ENCODE peak calls at places on chromosomes 13 and 19, in eight cellular contexts. H, J, Z, G, O, T, L and K are unnamed samples.

GRCh38 chr19:8610041-8610927 is at the start of gene ADAMTS10:
- DNase-seq in H (no peak), J (no peak), Z (peak; percentile 68), G (no peak), O (peak; percentile 47), T (no peak), L (peak; percentile 43), K (no peak)

GRCh38 chr13:83546476-83546875 is 335.8 kb downstream of the SLITRK1 start:
- DNase-seq in H (no peak), J (no peak), Z (no peak), G (no peak), O (peak; percentile 86), T (no peak), L (peak; percentile 9), K (no peak)

GRCh38 chr19:23318143-23318542 is 67.9 kb upstream of the ZNF724 start:
- DNase-seq in H (peak; percentile 38), J (no peak), Z (no peak), G (no peak), O (no peak), T (no peak), L (no peak), K (no peak)

GRCh38 chr13:84137292-84137691 is 255.0 kb upstream of the SLITRK1 start:
- DNase-seq in H (no peak), J (peak; percentile 55), Z (no peak), G (no peak), O (peak; percentile 10), T (no peak), L (no peak), K (peak; percentile 21)

GRCh38 chr19:43743059-43743458 is 11.7 kb downstream of the SMG9 start:
- DNase-seq in H (no peak), J (no peak), Z (no peak), G (no peak), O (peak; percentile 77), T (no peak), L (peak; percentile 67), K (peak; percentile 47)

GRCh38 chr13:29441301-29441700 is 154.2 kb downstream of the SLC7A1 start:
- DNase-seq in H (no peak), J (no peak), Z (no peak), G (no peak), O (no peak), T (no peak), L (no peak), K (no peak)

GRCh38 chr19:39327990-39328705 is 7.5 kb upstream of the LRFN1 start:
- DNase-seq in H (peak; percentile 79), J (peak; percentile 68), Z (peak; percentile 82), G (no peak), O (peak; percentile 77), T (peak; percentile 70), L (peak; percentile 80), K (peak; percentile 14)

GRCh38 chr13:84873951-84874350 is 925.3 kb downstream of the SLITRK6 start:
- DNase-seq in H (no peak), J (no peak), Z (no peak), G (no peak), O (no peak), T (no peak), L (no peak), K (no peak)

GRCh38 chr13:73677041-73677589 is 457.1 kb downstream of the KLF12 start:
- DNase-seq in H (peak; percentile 71), J (no peak), Z (no peak), G (no peak), O (peak; percentile 16), T (no peak), L (peak; percentile 74), K (no peak)

GRCh38 chr19:37779139-37780035 is at the start of gene ZNF573:
- DNase-seq in H (peak; percentile 71), J (peak; percentile 84), Z (peak; percentile 87), G (peak; percentile 63), O (peak; percentile 90), T (peak; percentile 78), L (peak; percentile 91), K (peak; percentile 54)
- TF ChIP-seq CTCF in H (no peak), J (no peak), Z (no peak), G (peak; percentile 10), O (peak; percentile 41), T (no peak), L (peak; percentile 32), K (peak; percentile 27)

GRCh38 chr19:3575260-3575741 is 2.6 kb downstream of the HMG20B start:
- DNase-seq in H (no peak), J (peak; percentile 73), Z (no peak), G (no peak), O (no peak), T (no peak), L (peak; percentile 43), K (no peak)

GRCh38 chr19:3572855-3573161 is at the start of gene HMG20B:
- DNase-seq in H (no peak), J (no peak), Z (no peak), G (no peak), O (no peak), T (no peak), L (no peak), K (no peak)

GRCh38 chr19:3573162-3573857 is 566 bp downstream of the HMG20B start:
- DNase-seq in H (no peak), J (peak; percentile 42), Z (no peak), G (no peak), O (no peak), T (no peak), L (no peak), K (no peak)

GRCh38 chr19:3572132-3572854 is 451 bp upstream of the HMG20B start:
- DNase-seq in H (peak; percentile 97), J (peak; percentile 100), Z (peak; percentile 100), G (peak; percentile 100), O (peak; percentile 99), T (peak; percentile 100), L (peak; percentile 100), K (peak; percentile 98)

DNA sequence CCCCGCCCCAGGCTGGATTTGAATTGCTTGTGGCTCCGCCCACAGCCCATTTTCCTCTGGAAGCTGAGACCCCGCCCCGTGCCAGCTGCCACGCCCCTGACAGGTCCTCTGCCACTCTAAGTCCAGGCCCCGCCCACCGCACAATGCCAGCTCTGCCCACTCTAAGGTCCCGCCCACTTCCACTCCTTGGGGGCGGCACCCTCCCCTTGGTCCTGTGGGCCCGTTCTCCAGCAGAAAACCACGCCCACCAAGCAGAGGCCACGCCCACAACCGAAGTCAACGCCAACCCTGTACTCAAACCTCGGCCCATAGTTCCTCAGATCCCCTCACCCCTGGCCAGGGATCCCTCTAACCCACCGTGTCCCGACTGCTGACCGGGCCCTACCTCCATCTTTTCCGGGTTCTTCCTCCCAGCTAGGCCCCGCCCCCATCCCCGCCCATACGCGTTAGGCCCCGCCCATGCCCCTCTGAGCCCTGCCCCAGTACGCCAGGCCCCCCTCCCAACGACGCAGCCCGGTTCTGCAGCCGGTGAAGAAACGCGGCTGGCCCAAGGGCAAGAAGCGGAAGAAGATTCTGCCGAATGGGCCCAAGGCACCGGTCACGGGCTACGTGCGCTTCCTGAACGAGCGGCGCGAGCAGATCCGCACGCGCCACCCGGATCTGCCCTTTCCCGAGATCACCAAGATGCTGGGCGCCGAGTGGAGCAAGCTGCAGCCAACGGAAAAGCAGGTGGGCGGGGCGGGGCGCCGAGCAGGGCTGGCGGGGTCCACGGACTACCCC is 1.3 kb downstream of the HMG20B start:
- DNase-seq in H (peak; percentile 97), J (peak; percentile 98), Z (peak; percentile 76), G (peak; percentile 97), O (peak; percentile 89), T (peak; percentile 93), L (peak; percentile 97), K (peak; percentile 73)
- H3K4me3 ChIP-seq in H (peak overlapping the region; percentile 95), J (peak overlapping the region; percentile 97), Z (peak overlapping the region; percentile 98), G (peak overlapping the region; percentile 97), O (peak overlapping the region; percentile 81), T (peak overlapping the region; percentile 85), L (peak overlapping the region; percentile 95), K (peak overlapping the region; percentile 98)

DNA sequence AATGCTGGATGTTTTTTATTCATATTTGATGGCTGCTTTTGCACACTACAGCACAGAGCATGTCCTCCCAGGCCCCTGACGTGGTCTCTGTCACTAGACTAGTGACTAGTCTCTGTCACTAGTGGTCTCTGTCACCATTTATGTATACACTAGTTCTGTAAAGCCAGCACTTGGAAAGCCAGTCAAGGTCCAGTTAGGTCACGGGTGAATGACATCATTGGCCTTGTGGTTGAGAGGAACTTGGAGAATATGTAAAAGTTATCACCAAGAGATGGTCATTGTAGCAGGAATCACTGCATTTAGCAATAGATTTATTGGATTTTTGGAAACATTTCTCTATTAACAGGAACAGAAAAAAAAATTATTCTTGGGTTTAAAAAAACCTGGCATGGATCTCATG is 72.9 kb downstream of the SHISA2 start:
- DNase-seq in H (no peak), J (no peak), Z (no peak), G (no peak), O (no peak), T (no peak), L (no peak), K (no peak)
- TF ChIP-seq CTCF in H (no peak), J (no peak), Z (no peak), G (no peak), O (no peak), T (no peak), L (no peak), K (no peak)

GRCh38 chr19:57321746-57322145 is 1.5 kb downstream of the ZNF543 start:
- DNase-seq in H (no peak), J (no peak), Z (no peak), G (no peak), O (no peak), T (no peak), L (no peak), K (no peak)
- H3K4me3 ChIP-seq in H (peak overlapping the region; percentile 88), J (peak overlapping the region; percentile 81), Z (no peak overlapping the region), G (peak overlapping the region; percentile 90), O (peak overlapping the region; percentile 85), T (peak overlapping the region; percentile 90), L (no peak overlapping the region), K (no peak overlapping the region)

GRCh38 chr13:19085876-19086275 is 95.7 kb downstream of the TUBA3C start:
- DNase-seq in H (no peak), J (no peak), Z (no peak), G (no peak), O (no peak), T (no peak), L (no peak), K (no peak)

GRCh38 chr13:19088416-19088815 is 93.2 kb downstream of the TUBA3C start:
- DNase-seq in H (no peak), J (no peak), Z (no peak), G (no peak), O (no peak), T (no peak), L (no peak), K (no peak)

GRCh38 chr13:19085258-19085657 is 96.4 kb downstream of the TUBA3C start:
- DNase-seq in H (no peak), J (no peak), Z (no peak), G (no peak), O (no peak), T (no peak), L (no peak), K (no peak)

GRCh38 chr13:19090495-19090894 is 91.1 kb downstream of the TUBA3C start:
- DNase-seq in H (no peak), J (no peak), Z (no peak), G (no peak), O (no peak), T (no peak), L (no peak), K (no peak)

GRCh38 chr13:19089315-19089714 is 92.3 kb downstream of the TUBA3C start:
- DNase-seq in H (peak; percentile 4), J (peak; percentile 6), Z (no peak), G (no peak), O (no peak), T (no peak), L (no peak), K (no peak)
- TF ChIP-seq CTCF in H (no peak), J (no peak), Z (peak; percentile 9), G (no peak), O (no peak), T (no peak), L (no peak), K (no peak)